ENCODE peak calls at places on chromosomes 5 and 9, in four cellular contexts. U is MCF 10A; A is neuronal stem cell; H is stimulated activated CD4-positive, alpha-beta T cell treated with anti-CD3 and anti-CD28 coated beads, Interleukin-15, amount 100 ng/mL, for 24 hours. M is an unnamed sample.
A peak's percentile ranks its signal among the peaks of the same experiment; 100 is the strongest.

GRCh38 chr5:59462954-59463353 is 430.6 kb downstream of the PDE4D start:
- DNase-seq in H (no peak), A (no peak), U (no peak), M (no peak)

GRCh38 chr5:136901-137300 is 44.9 kb downstream of the PLEKHG4B start:
- DNase-seq in H (no peak), U (peak; percentile 50), A (no peak), M (no peak)

GRCh38 chr9:27491164-27491563 is 32.9 kb upstream of the IFNK start:
- DNase-seq in A (no peak), H (no peak), U (no peak), M (no peak)

GRCh38 chr9:136621019-136621733 is 41.5 kb upstream of the EGFL7 start:
- DNase-seq in H (no peak), U (peak; percentile 61), A (no peak), M (no peak)

GRCh38 chr9:133629221-133630110 is 6.7 kb upstream of the DBH start:
- DNase-seq in A (no peak), H (no peak), U (no peak), M (no peak)

GRCh38 chr9:127424669-127424986 is 446 bp downstream of the ZNF79 start:
- DNase-seq in H (peak; percentile 51), U (no peak), A (no peak), M (peak; percentile 30)

GRCh38 chr9:105046907-105047651 is 119.1 kb upstream of the ABCA1 start:
- DNase-seq in U (no peak), H (no peak), A (no peak), M (peak; percentile 17)

GRCh38 chr9:26870292-26870691 is 22.3 kb downstream of the CAAP1 start:
- DNase-seq in A (no peak), H (no peak), U (peak; percentile 4), M (no peak)

GRCh38 chr5:123874600-123875201 is 362.7 kb downstream of the CSNK1G3 start:
- DNase-seq in U (no peak), H (no peak), A (peak; percentile 60), M (peak; percentile 44)

GRCh38 chr9:22037954-22038690 is 29.0 kb upstream of the CDKN2B start:
- DNase-seq in U (no peak), A (no peak), H (no peak), M (no peak)

GRCh38 chr5:72561407-72561972 is 54.3 kb upstream of the ZNF366 start:
- DNase-seq in U (peak; percentile 56), A (no peak), H (no peak), M (no peak)

GRCh38 chr5:57705769-57706168 is 223.2 kb upstream of the ACTBL2 start:
- DNase-seq in H (no peak), U (no peak), A (no peak), M (no peak)

GRCh38 chr9:133704711-133705181 is 33.4 kb downstream of the SARDH start:
- DNase-seq in A (no peak), H (no peak), U (no peak), M (no peak)

GRCh38 chr9:12469084-12469483 is 224.1 kb upstream of the TYRP1 start:
- DNase-seq in U (no peak), H (no peak), A (no peak), M (no peak)

GRCh38 chr5:23389543-23390215 is 117.7 kb upstream of the PRDM9 start:
- DNase-seq in A (peak; percentile 67), U (no peak), H (no peak), M (peak; percentile 49)

GRCh38 chr5:6402939-6403338 is 24.6 kb upstream of the MED10 start:
- DNase-seq in U (no peak), A (no peak), H (no peak), M (no peak)

GRCh38 chr5:51983161-51983560 is 599.9 kb downstream of the ISL1 start:
- DNase-seq in U (no peak), A (no peak), H (no peak), M (peak; percentile 38)

GRCh38 chr5:110658006-110658405 is 68.5 kb downstream of the TMEM232 start:
- DNase-seq in A (no peak), U (no peak), H (no peak), M (no peak)

M was measured in NCI-H345.